ENCODE peak calls at places on chromosomes 16 and 17, in nine cellular contexts. Z is NCI-H1105; P is posterior vena cava; V is neuronal stem cell; I is stimulated activated CD4-positive, alpha-beta T cell treated with anti-CD3 and anti-CD28 coated beads, TNF-alpha, amount 100 ng/mL, for 24 hours; E is hypothalamus; C is astrocyte of the spinal cord; M is anterior cingulate cortex; S is left ventricle myocardium inferior. T is an unnamed sample.

GRCh38 chr17:385195-385835 is 32.7 kb upstream of the RPH3AL start:
- DNase-seq in E (no peak), P (peak; percentile 91), M (no peak), S (peak; percentile 79), Z (no peak), C (no peak), V (peak; percentile 47), I (no peak), T (peak; percentile 83)

GRCh38 chr16:67024384-67024896 is 4.5 kb upstream of the CBFB start:
- DNase-seq in I (no peak), M (no peak), E (no peak), S (no peak), Z (no peak), P (peak; percentile 15), V (no peak), C (no peak), T (peak; percentile 39)

GRCh38 chr17:42347606-42348005 is 40.6 kb downstream of the STAT3 start:
- DNase-seq in I (no peak), C (peak; percentile 13), E (no peak), S (no peak), V (no peak), M (no peak), Z (no peak), P (no peak), T (no peak)

GRCh38 chr16:81686391-81687182 is 92.5 kb upstream of the PLCG2 start:
- DNase-seq in V (no peak), M (no peak), S (no peak), Z (no peak), I (no peak), P (no peak), C (no peak), E (no peak), T (no peak)

GRCh38 chr17:32927724-32928526 is at the start of gene TMEM98:
- DNase-seq in P (no peak), I (no peak), Z (no peak), M (peak; percentile 14), S (peak; percentile 20), V (peak; percentile 42), C (no peak), E (peak; percentile 40), T (no peak)

GRCh38 chr16:24610421-24610765 is 71.0 kb downstream of the RBBP6 start:
- DNase-seq in I (no peak), V (peak; percentile 18), M (peak; percentile 54), E (peak; percentile 54), S (peak; percentile 27), C (peak; percentile 32), Z (no peak), P (no peak), T (no peak)

GRCh38 chr17:82215095-82215971 is 2.7 kb upstream of the CCDC57 start:
- DNase-seq in I (no peak), M (no peak), Z (no peak), S (no peak), V (no peak), P (no peak), C (no peak), E (no peak), T (peak; percentile 65)

GRCh38 chr16:28863929-28864886 is 565 bp downstream of the SH2B1 start:
- DNase-seq in Z (no peak), I (no peak), V (no peak), E (no peak), C (peak; percentile 48), M (no peak), S (no peak), P (no peak), T (peak; percentile 78)

GRCh38 chr16:89693289-89693731 is 6.8 kb downstream of the CDK10 start:
- DNase-seq in P (no peak), I (no peak), E (no peak), S (no peak), M (no peak), C (no peak), V (no peak), Z (no peak), T (peak; percentile 55)

GRCh38 chr16:4653981-4654380 is 29.4 kb downstream of the MGRN1 start:
- DNase-seq in M (no peak), I (no peak), C (no peak), E (no peak), Z (no peak), S (no peak), P (no peak), V (no peak), T (no peak)

GRCh38 chr17:72560303-72561247 is 439.8 kb downstream of the SOX9 start:
- DNase-seq in V (peak; percentile 72), I (peak; percentile 17), M (no peak), Z (peak; percentile 15), E (peak; percentile 9), S (no peak), P (peak; percentile 70), C (peak; percentile 61), T (no peak)

GRCh38 chr16:10949424-10949970 is 5.1 kb downstream of the CLEC16A start:
- DNase-seq in M (no peak), P (no peak), V (no peak), S (no peak), I (no peak), Z (no peak), E (no peak), C (peak; percentile 68), T (no peak)

GRCh38 chr16:23298290-23298689 is 3.8 kb upstream of the SCNN1B start:
- DNase-seq in Z (no peak), V (no peak), M (no peak), I (no peak), E (no peak), C (no peak), S (no peak), P (no peak), T (no peak)

GRCh38 chr16:65621640-65622039 is 499.8 kb upstream of the CDH11 start:
- DNase-seq in Z (peak; percentile 7), I (no peak), M (no peak), E (no peak), P (no peak), V (no peak), C (no peak), S (peak; percentile 16), T (no peak)

GRCh38 chr17:9883451-9883850 is 21.6 kb downstream of the RCVRN start:
- DNase-seq in M (no peak), E (no peak), C (no peak), S (no peak), I (no peak), P (no peak), Z (no peak), V (no peak), T (no peak)

GRCh38 chr17:65984299-65984698 is 207.6 kb downstream of the CEP112 start:
- DNase-seq in P (no peak), Z (no peak), M (no peak), E (no peak), S (no peak), I (no peak), C (peak; percentile 33), V (no peak), T (no peak)

GRCh38 chr16:85082553-85083050 is 29.7 kb downstream of the CIBAR2 start:
- DNase-seq in P (no peak), E (no peak), C (no peak), S (no peak), M (no peak), I (no peak), V (no peak), Z (peak; percentile 60), T (no peak)

GRCh38 chr17:80786470-80786869 is 205.2 kb upstream of the CHMP6 start:
- DNase-seq in C (no peak), I (no peak), S (no peak), E (no peak), M (no peak), Z (no peak), V (no peak), P (peak; percentile 26), T (no peak)

GRCh38 chr16:89001117-89002027 is 24.4 kb upstream of the CBFA2T3 start:
- DNase-seq in Z (no peak), V (no peak), E (no peak), P (no peak), I (no peak), S (no peak), C (no peak), M (no peak), T (no peak)

GRCh38 chr16:58433569-58433951 is 41.3 kb downstream of the GINS3 start:
- DNase-seq in V (no peak), E (no peak), P (no peak), M (no peak), S (no peak), Z (no peak), C (no peak), I (no peak), T (no peak)

GRCh38 chr17:80096531-80097306 is 4.7 kb upstream of the GAA start:
- DNase-seq in S (no peak), P (no peak), V (no peak), M (no peak), Z (no peak), E (no peak), I (no peak), C (no peak), T (peak; percentile 54)

T was measured in sigmoid colon.